ENCODE peak calls at places on chromosomes 7 and 10, in nine cellular contexts. E is activated B cell treated with CpG ODN at 0.5 μM for 24 hours, U is GM13977, X is HCT116, I is spleen, T is OCI-LY7, M is IMR-90, F is HFF-Myc, O is esophagus squamous epithelium. J is an unnamed sample.

GRCh38 chr10:124341768-124342135 is 77.0 kb downstream of the OAT start:
- DNase-seq in F (no peak), X (no peak), O (no peak), T (no peak), I (peak), U (no peak), M (no peak), E (no peak), J (no peak)

GRCh38 chr10:129626309-129626708 is 159.3 kb downstream of the MGMT start:
- DNase-seq in O (no peak), F (no peak), I (no peak), X (no peak), T (no peak), U (no peak), E (no peak), M (no peak), J (no peak)

GRCh38 chr10:113303747-113304146 is 249.1 kb upstream of the HABP2 start:
- DNase-seq in U (no peak), F (no peak), T (no peak), I (no peak), O (no peak), X (no peak), E (no peak), M (peak), J (no peak)

GRCh38 chr7:21568762-21569161 is 25.9 kb downstream of the DNAH11 start:
- DNase-seq in M (no peak), E (no peak), U (peak), X (no peak), F (no peak), I (no peak), O (no peak), T (peak), J (no peak)

GRCh38 chr7:19118896-19119301 is 1.5 kb upstream of the TWIST1 start:
- DNase-seq in T (no peak), X (no peak), M (no peak), O (no peak), F (no peak), E (no peak), I (no peak), U (no peak), J (no peak)

GRCh38 chr7:40709077-40709964 is 574.5 kb downstream of the SUGCT start:
- DNase-seq in E (no peak), X (no peak), O (no peak), T (no peak), U (no peak), M (no peak), I (no peak), F (no peak), J (no peak)

GRCh38 chr7:2008936-2009540 is 223.7 kb downstream of the MAD1L1 start:
- DNase-seq in F (no peak), T (no peak), O (no peak), I (no peak), M (no peak), E (no peak), X (no peak), U (no peak), J (no peak)

GRCh38 chr7:1794888-1795542 is 124.9 kb downstream of the ELFN1 start:
- DNase-seq in M (no peak), E (no peak), F (peak), X (no peak), I (no peak), O (no peak), T (peak), U (no peak), J (no peak)

GRCh38 chr10:3172081-3172445 is 519 bp downstream of the PITRM1 start:
- DNase-seq in X (peak), M (peak), F (peak), O (no peak), U (no peak), T (no peak), I (peak), E (no peak), J (no peak)

GRCh38 chr7:44548893-44549292 is 7.8 kb upstream of the NPC1L1 start:
- DNase-seq in M (no peak), F (no peak), E (no peak), U (no peak), O (no peak), I (no peak), X (no peak), T (no peak), J (no peak)

GRCh38 chr10:69211524-69211923 is 8.6 kb upstream of the HKDC1 start:
- DNase-seq in O (no peak), X (no peak), F (no peak), I (no peak), M (no peak), E (no peak), U (no peak), T (no peak), J (no peak)

GRCh38 chr10:63553031-63553430 is 31.8 kb downstream of the REEP3 start:
- DNase-seq in T (no peak), M (peak), X (peak), F (no peak), U (no peak), O (no peak), I (no peak), E (no peak), J (no peak)

GRCh38 chr10:59704644-59705043 is 5.0 kb downstream of the SLC16A9 start:
- DNase-seq in T (no peak), X (no peak), E (no peak), U (no peak), O (no peak), F (no peak), I (no peak), M (no peak), J (no peak)

GRCh38 chr7:7870590-7870989 is 98.0 kb upstream of the GLCCI1 start:
- DNase-seq in M (no peak), F (no peak), T (no peak), U (no peak), X (no peak), O (no peak), I (no peak), E (no peak), J (no peak)

DNA sequence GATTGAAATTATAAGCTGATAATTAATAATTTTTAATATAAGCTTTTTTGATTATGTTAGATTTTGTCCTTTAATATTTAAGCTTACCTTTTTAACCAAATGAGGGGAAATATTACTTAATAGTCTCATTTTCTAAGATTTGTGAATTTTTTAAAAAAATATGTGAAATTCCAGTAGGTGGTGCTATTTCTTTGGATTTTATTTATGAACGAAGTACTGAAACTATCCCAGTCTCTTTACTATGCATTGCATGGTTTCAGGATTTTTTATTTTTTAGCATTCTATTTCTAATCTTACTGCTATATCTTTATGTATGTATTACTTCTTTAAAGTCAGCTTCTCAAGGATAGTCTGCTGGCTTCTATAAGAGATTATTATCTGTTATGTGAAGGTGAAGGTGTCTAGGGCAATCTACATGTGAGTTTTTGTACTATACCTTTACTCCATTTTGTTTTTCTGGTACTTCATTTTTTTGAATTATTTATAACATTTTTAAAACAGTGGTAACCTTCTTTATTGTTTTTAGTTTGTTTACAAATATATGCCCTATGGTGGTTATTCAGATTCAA is 78.3 kb downstream of the ATRNL1 start:
- DNase-seq in I (no peak), M (no peak), E (no peak), O (no peak), X (peak), F (no peak), U (no peak), T (peak), J (no peak)
- TF ChIP-seq CTCF in I (no peak), M (peak), E (no peak), O (peak), X (peak), F (no peak), U (peak), T (peak), J (no peak)

GRCh38 chr7:101668726-101669125 is 39.6 kb upstream of the MYL10 start:
- DNase-seq in U (no peak), F (no peak), X (no peak), M (no peak), O (no peak), I (no peak), T (no peak), E (no peak), J (no peak)

GRCh38 chr7:101666751-101667150 is 37.7 kb upstream of the MYL10 start:
- DNase-seq in T (no peak), F (peak), U (no peak), M (no peak), X (no peak), O (no peak), I (no peak), E (no peak), J (no peak)

GRCh38 chr7:101667399-101667798 is 38.3 kb upstream of the MYL10 start:
- DNase-seq in I (no peak), M (no peak), E (no peak), F (no peak), T (no peak), O (no peak), U (no peak), X (no peak), J (no peak)

GRCh38 chr7:101667959-101668358 is 38.9 kb upstream of the MYL10 start:
- DNase-seq in O (no peak), X (no peak), E (no peak), F (no peak), U (no peak), M (no peak), T (no peak), I (no peak), J (no peak)

DNA sequence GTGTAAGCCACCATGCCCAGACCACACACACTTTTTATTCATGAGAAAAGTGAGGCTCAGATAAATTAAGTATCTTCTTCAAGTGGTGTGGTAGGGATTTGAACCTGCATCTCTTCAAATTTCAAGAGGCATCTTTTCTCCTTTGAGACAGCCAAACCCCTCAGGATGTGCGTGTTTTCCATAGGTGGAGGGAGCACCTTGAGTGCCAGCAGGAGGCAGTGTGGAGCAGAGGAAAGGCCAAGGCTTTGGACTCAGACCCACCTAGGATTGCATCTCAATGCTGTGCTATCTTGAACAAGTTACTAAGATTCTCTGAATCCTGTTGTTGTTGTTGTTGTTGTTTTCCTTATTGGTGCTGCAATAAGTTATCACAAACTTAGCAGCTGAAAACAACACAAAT is 40.2 kb upstream of the MYL10 start:
- DNase-seq in T (no peak), E (no peak), X (no peak), O (no peak), F (no peak), M (no peak), I (no peak), U (no peak), J (no peak)
- TF ChIP-seq CTCF in T (peak), E (no peak), X (peak), O (peak), F (peak), M (peak), I (peak), U (peak), J (no peak)

GRCh38 chr10:35228058-35228457 is 101.4 kb downstream of the CREM start:
- DNase-seq in T (no peak), O (no peak), X (no peak), U (no peak), E (no peak), F (no peak), M (no peak), I (no peak), J (no peak)
- TF ChIP-seq CTCF in T (no peak), O (no peak), X (peak), U (no peak), E (no peak), F (no peak), M (peak), I (no peak), J (no peak)

GRCh38 chr7:33813331-33813730 is 92.0 kb upstream of the BMPER start:
- DNase-seq in F (no peak), U (no peak), O (no peak), T (no peak), X (no peak), M (no peak), E (no peak), I (no peak), J (no peak)
- TF ChIP-seq CTCF in F (no peak), U (no peak), O (no peak), T (no peak), X (no peak), M (no peak), E (no peak), I (no peak), J (no peak)

GRCh38 chr10:119396709-119397071 is 145.8 kb downstream of the RGS10 start:
- DNase-seq in O (no peak), F (no peak), X (no peak), E (no peak), I (no peak), T (no peak), M (no peak), U (no peak), J (no peak)

GRCh38 chr10:119397416-119397815 is 145.1 kb downstream of the RGS10 start:
- DNase-seq in M (no peak), F (no peak), I (no peak), E (no peak), X (no peak), U (no peak), T (no peak), O (no peak), J (no peak)

GRCh38 chr10:119399466-119399865 is 143.1 kb downstream of the RGS10 start:
- DNase-seq in O (no peak), E (no peak), M (no peak), I (no peak), X (no peak), U (no peak), T (no peak), F (no peak), J (no peak)

GRCh38 chr10:119401671-119402395 is 140.7 kb downstream of the RGS10 start:
- DNase-seq in M (peak), I (no peak), E (no peak), X (peak), O (no peak), F (peak), U (no peak), T (no peak), J (no peak)

DNA sequence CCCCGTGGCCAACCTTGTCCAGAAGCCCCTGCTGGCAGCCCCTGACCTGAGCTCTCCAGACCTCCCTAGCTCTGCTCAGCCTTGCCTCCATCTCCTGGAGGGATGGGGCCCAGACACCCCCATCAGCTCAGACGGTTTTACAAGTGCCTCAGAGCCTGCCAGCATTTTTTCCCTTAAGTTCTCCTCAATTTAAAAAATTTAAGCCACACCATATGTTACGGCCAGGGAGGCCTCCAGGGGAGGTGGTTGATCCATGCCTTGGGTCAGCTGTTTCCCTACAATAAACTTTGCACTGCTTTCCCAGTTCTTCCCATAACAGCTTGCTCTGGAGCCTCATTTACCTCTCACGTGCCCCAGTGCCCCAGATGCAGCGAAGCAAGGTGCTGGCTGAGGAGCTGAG is 143.5 kb downstream of the RGS10 start:
- DNase-seq in I (no peak), E (no peak), O (no peak), X (no peak), F (no peak), U (no peak), T (no peak), M (peak), J (no peak)
- TF ChIP-seq CTCF in I (no peak), E (no peak), O (no peak), X (no peak), F (no peak), U (no peak), T (no peak), M (no peak), J (no peak)

J was measured in omental fat pad.